ENCODE peak calls at places on chromosomes 4 and X, in seven cellular contexts. B is brain microvascular endothelial cell, T is HFF-Myc, F is NCI-H146, P is DMS153, C is AG08396, O is mucosa of descending colon. W is an unnamed sample.

GRCh38 chr4:37446016-37446415 is 201.5 kb downstream of the NWD2 start:
- DNase-seq in O (no peak), P (no peak), B (no peak), T (no peak), F (no peak), C (no peak), W (no peak)

GRCh38 chr4:145034727-145035211 is 63.2 kb downstream of the ANAPC10 start:
- DNase-seq in O (no peak), T (no peak), P (no peak), B (peak), F (no peak), C (peak), W (peak)

GRCh38 chr4:186765673-186766546 is 42.3 kb upstream of the FAT1 start:
- DNase-seq in C (no peak), B (no peak), F (no peak), O (peak), T (no peak), P (peak), W (no peak)

GRCh38 chrX:41518127-41518840 is 71.1 kb downstream of the NYX start:
- DNase-seq in T (no peak), O (no peak), C (no peak), F (no peak), B (no peak), P (no peak), W (no peak)

GRCh38 chr4:171022698-171023378 is 790.4 kb upstream of the GALNTL6 start:
- DNase-seq in P (no peak), O (no peak), B (no peak), C (no peak), T (no peak), F (no peak), W (no peak)

GRCh38 chrX:131792789-131793462 is 230.2 kb upstream of the STK26 start:
- DNase-seq in O (no peak), B (peak), T (no peak), C (peak), P (no peak), F (no peak), W (no peak)

GRCh38 chr4:184957451-184958115 is 60.7 kb upstream of the HELT start:
- DNase-seq in T (no peak), B (no peak), P (no peak), F (no peak), O (no peak), C (no peak), W (no peak)

GRCh38 chrX:83185887-83186286 is 322.2 kb upstream of the POU3F4 start:
- DNase-seq in O (no peak), F (no peak), T (no peak), P (no peak), B (no peak), C (no peak), W (no peak)

GRCh38 chr4:70178075-70178660 is 17.4 kb upstream of the ODAM start:
- DNase-seq in F (no peak), O (no peak), T (no peak), B (no peak), C (no peak), P (no peak), W (no peak)

GRCh38 chr4:6773616-6774540 is 8.6 kb upstream of the KIAA0232 start:
- DNase-seq in O (no peak), B (no peak), F (no peak), P (no peak), C (no peak), T (no peak), W (no peak)

GRCh38 chr4:168887809-168888208 is 122.2 kb downstream of the CBR4 start:
- DNase-seq in O (no peak), T (no peak), P (no peak), F (no peak), C (no peak), B (no peak), W (no peak)

GRCh38 chr4:123116412-123116811 is 194.0 kb upstream of the NUDT6 start:
- DNase-seq in T (no peak), P (no peak), B (no peak), O (no peak), C (no peak), F (no peak), W (no peak)

GRCh38 chr4:187608001-187608421 is 387.6 kb upstream of the ZFP42 start:
- DNase-seq in F (no peak), B (peak), C (peak), P (no peak), T (no peak), O (no peak), W (no peak)

GRCh38 chr4:40621592-40622512 is 7.8 kb downstream of the RBM47 start:
- DNase-seq in O (peak), C (peak), B (peak), T (peak), P (peak), F (no peak), W (peak)

GRCh38 chr4:170248029-170248428 is 158.3 kb upstream of the AADAT start:
- DNase-seq in T (no peak), O (no peak), B (no peak), C (no peak), F (no peak), P (no peak), W (no peak)

GRCh38 chr4:105637409-105638258 is 70.9 kb downstream of the INTS12 start:
- DNase-seq in F (peak), B (peak), P (peak), C (no peak), O (peak), T (no peak), W (no peak)

GRCh38 chr4:107546637-107547036 is 173.4 kb downstream of the PAPSS1 start:
- DNase-seq in T (no peak), P (no peak), B (no peak), C (no peak), F (no peak), O (no peak), W (no peak)

GRCh38 chrX:146385529-146385928 is 424.0 kb upstream of the CXorf51B start:
- DNase-seq in B (no peak), O (no peak), F (no peak), T (no peak), P (no peak), C (no peak), W (no peak)

GRCh38 chr4:508675-509373 is 9.8 kb downstream of the PIGG start:
- DNase-seq in C (no peak), F (no peak), B (no peak), T (peak), P (no peak), O (no peak), W (no peak)

GRCh38 chr4:10611673-10612072 is 72.9 kb downstream of the CLNK start:
- DNase-seq in F (no peak), C (peak), O (no peak), P (no peak), T (peak), B (peak), W (peak)

GRCh38 chrX:8288590-8288989 is 117.5 kb upstream of the VCX2 start:
- DNase-seq in B (no peak), F (no peak), T (no peak), O (no peak), C (no peak), P (peak), W (no peak)

GRCh38 chr4:130395871-130396270 is 1299.9 kb downstream of the C4orf33 start:
- DNase-seq in P (no peak), C (peak), T (no peak), O (no peak), F (no peak), B (peak), W (peak)

GRCh38 chrX:9612146-9612505 is 147.3 kb downstream of the TBL1X start:
- DNase-seq in C (no peak), B (no peak), T (no peak), O (no peak), F (peak), P (no peak), W (peak)

GRCh38 chr4:165834116-165834515 is 38.9 kb upstream of the TLL1 start:
- DNase-seq in B (no peak), O (no peak), P (no peak), F (peak), T (no peak), C (no peak), W (no peak)

GRCh38 chr4:10587697-10588096 is 96.9 kb downstream of the CLNK start:
- DNase-seq in C (no peak), P (no peak), O (peak), F (no peak), B (no peak), T (no peak), W (no peak)

GRCh38 chr4:108814327-108814726 is 51.5 kb upstream of the ETNPPL start:
- DNase-seq in O (no peak), F (no peak), P (no peak), B (no peak), C (no peak), T (no peak), W (no peak)

GRCh38 chr4:91147067-91147466 is 1019.9 kb downstream of the CCSER1 start:
- DNase-seq in C (no peak), O (no peak), P (no peak), T (no peak), B (no peak), F (no peak), W (no peak)

GRCh38 chrX:107293056-107293455 is 86.6 kb downstream of the DNAAF6 start:
- DNase-seq in B (no peak), T (no peak), F (no peak), C (no peak), P (no peak), O (no peak), W (no peak)

GRCh38 chr4:80540785-80541469 is 205.4 kb downstream of the CFAP299 start:
- DNase-seq in B (no peak), P (no peak), T (no peak), O (no peak), C (peak), F (no peak), W (no peak)

GRCh38 chr4:125664091-125664767 is 349.5 kb downstream of the FAT4 start:
- DNase-seq in C (no peak), F (no peak), P (no peak), O (no peak), T (no peak), B (peak), W (peak)

GRCh38 chr4:44678094-44679023 is at the start of gene GUF1:
- DNase-seq in O (peak), T (peak), B (peak), P (peak), C (peak), F (peak), W (peak)

GRCh38 chrX:153454901-153455550 is 9.2 kb upstream of the TREX2 start:
- DNase-seq in O (no peak), T (no peak), F (no peak), P (no peak), C (no peak), B (no peak), W (no peak)

GRCh38 chrX:124098089-124098488 is 136.6 kb downstream of the STAG2 start:
- DNase-seq in O (no peak), C (peak), F (no peak), T (peak), B (no peak), P (peak), W (peak)

GRCh38 chr4:168999836-169000235 is 10.2 kb downstream of the CBR4 start:
- DNase-seq in C (no peak), B (no peak), P (no peak), O (no peak), F (no peak), T (no peak), W (no peak)

GRCh38 chr4:107835409-107835808 is 10.7 kb downstream of the SGMS2 start:
- DNase-seq in O (no peak), B (peak), C (peak), P (no peak), F (no peak), T (no peak), W (no peak)

GRCh38 chrX:128458888-128459287 is 406.7 kb upstream of the ACTRT1 start:
- DNase-seq in F (no peak), O (no peak), C (no peak), B (no peak), T (no peak), P (no peak), W (peak)

GRCh38 chrX:41084044-41084359 is 1.2 kb upstream of the USP9X start:
- DNase-seq in T (no peak), P (no peak), O (no peak), F (no peak), B (no peak), C (no peak), W (no peak)

GRCh38 chr4:4914059-4914820 is 54.8 kb downstream of the MSX1 start:
- DNase-seq in F (no peak), O (no peak), C (no peak), T (no peak), B (peak), P (no peak), W (no peak)

GRCh38 chr4:53633608-53634007 is 42.3 kb upstream of the LNX1 start:
- DNase-seq in F (no peak), T (no peak), B (no peak), O (no peak), C (peak), P (no peak), W (no peak)

GRCh38 chrX:152821145-152821765 is 9.3 kb downstream of the CETN2 start:
- DNase-seq in C (no peak), P (peak), B (peak), T (no peak), O (peak), F (peak), W (no peak)